ENCODE peak calls at places on chromosome 15, in five cellular contexts. T, Z, W, S and Q are unnamed samples.

GRCh38 chr15:78208341-78208844 is 26.0 kb downstream of the ACSBG1 start:
- DNase-seq in W (peak; percentile 29), Z (no peak), S (no peak), T (no peak), Q (no peak)

GRCh38 chr15:90955911-90956310 is 1.2 kb downstream of the RCCD1 start:
- DNase-seq in T (no peak), S (no peak), W (no peak), Z (no peak), Q (no peak)

GRCh38 chr15:31469801-31470545 is 143.3 kb downstream of the KLF13 start:
- DNase-seq in W (no peak), T (no peak), Z (no peak), S (no peak), Q (no peak)

GRCh38 chr15:38688761-38689160 is 124.1 kb upstream of the RASGRP1 start:
- DNase-seq in T (no peak), W (peak; percentile 66), S (no peak), Z (no peak), Q (peak; percentile 49)

GRCh38 chr15:70856884-70857546 is 3.1 kb upstream of the LARP6 start:
- DNase-seq in Z (peak; percentile 96), T (peak; percentile 91), S (peak; percentile 96), W (no peak), Q (peak; percentile 96)

GRCh38 chr15:39110336-39110735 is 470.5 kb upstream of the THBS1 start:
- DNase-seq in W (no peak), T (no peak), Z (peak; percentile 62), S (no peak), Q (no peak)

GRCh38 chr15:39784125-39784524 is 1.5 kb upstream of the FSIP1 start:
- DNase-seq in T (no peak), S (no peak), Z (peak; percentile 28), W (no peak), Q (peak; percentile 50)

GRCh38 chr15:35674873-35675781 is 129.2 kb upstream of the DPH6 start:
- DNase-seq in T (no peak), Z (peak; percentile 58), W (no peak), S (peak; percentile 28), Q (no peak)

GRCh38 chr15:37819191-37819590 is 115.2 kb upstream of the TMCO5A start:
- DNase-seq in S (no peak), T (no peak), W (no peak), Z (peak; percentile 53), Q (peak; percentile 15)

GRCh38 chr15:29558261-29558660 is 264.0 kb downstream of the TJP1 start:
- DNase-seq in Z (no peak), T (no peak), S (no peak), W (no peak), Q (no peak)

GRCh38 chr15:33021806-33022389 is 172.6 kb downstream of the FMN1 start:
- DNase-seq in W (no peak), Z (peak; percentile 57), T (no peak), S (peak; percentile 33), Q (peak; percentile 69)

GRCh38 chr15:37096878-37097568 is 3.3 kb downstream of the MEIS2 start:
- DNase-seq in S (no peak), Z (no peak), W (no peak), T (no peak), Q (no peak)

GRCh38 chr15:78059110-78059839 is 18.2 kb downstream of the TBC1D2B start:
- DNase-seq in S (no peak), Z (no peak), W (no peak), T (no peak), Q (peak; percentile 63)

GRCh38 chr15:42511010-42511396 is 15.6 kb downstream of the SNAP23 start:
- DNase-seq in S (no peak), T (no peak), Z (peak; percentile 63), W (no peak), Q (peak; percentile 39)

GRCh38 chr15:62625421-62626033 is 417.0 kb upstream of the TPM1 start:
- DNase-seq in T (no peak), W (no peak), Z (no peak), S (no peak), Q (no peak)

GRCh38 chr15:85454403-85454802 is 74.0 kb downstream of the AKAP13 start:
- DNase-seq in S (no peak), Z (no peak), W (no peak), T (no peak), Q (peak; percentile 41)

GRCh38 chr15:96344706-96345559 is 14.4 kb downstream of the NR2F2 start:
- DNase-seq in Z (peak; percentile 9), W (no peak), T (peak; percentile 64), S (no peak), Q (no peak)

GRCh38 chr15:64503640-64504039 is 43.3 kb downstream of the ZNF609 start:
- DNase-seq in Z (no peak), S (no peak), T (no peak), W (no peak), Q (no peak)

GRCh38 chr15:80706161-80706560 is 11.1 kb downstream of the ABHD17C start:
- DNase-seq in S (no peak), T (no peak), Z (no peak), W (no peak), Q (no peak)

GRCh38 chr15:68150186-68150585 is 54.9 kb downstream of the CALML4 start:
- DNase-seq in S (no peak), Z (no peak), T (no peak), W (no peak), Q (no peak)

GRCh38 chr15:42166225-42166940 is 9.9 kb upstream of the PLA2G4F start:
- DNase-seq in T (no peak), Z (no peak), S (no peak), W (no peak), Q (no peak)

GRCh38 chr15:49881866-49882265 is 237.2 kb downstream of the ATP8B4 start:
- DNase-seq in S (no peak), Z (no peak), T (no peak), W (no peak), Q (no peak)

GRCh38 chr15:38049876-38050275 is 115.4 kb downstream of the TMCO5A start:
- DNase-seq in T (no peak), W (no peak), S (no peak), Z (no peak), Q (peak; percentile 82)

GRCh38 chr15:37019479-37020433 is 80.6 kb downstream of the MEIS2 start:
- DNase-seq in S (no peak), W (no peak), Z (peak; percentile 43), T (no peak), Q (peak; percentile 49)

GRCh38 chr15:78072080-78072892 is 5.2 kb downstream of the TBC1D2B start:
- DNase-seq in S (peak; percentile 68), W (no peak), Z (peak; percentile 89), T (peak; percentile 81), Q (peak; percentile 21)

GRCh38 chr15:58393196-58393790 is 38.5 kb upstream of the LIPC start:
- DNase-seq in S (no peak), T (no peak), W (no peak), Z (no peak), Q (no peak)

GRCh38 chr15:99268431-99268830 is 17.1 kb downstream of the LRRC28 start:
- DNase-seq in Z (no peak), W (no peak), T (no peak), S (no peak), Q (no peak)

GRCh38 chr15:53837263-53837662 is 77.8 kb upstream of the WDR72 start:
- DNase-seq in W (no peak), Z (no peak), S (no peak), T (no peak), Q (peak; percentile 37)

GRCh38 chr15:69253156-69253555 is 45.6 kb upstream of the PAQR5 start:
- DNase-seq in Z (peak; percentile 80), T (no peak), W (no peak), S (no peak), Q (peak; percentile 90)

GRCh38 chr15:29566914-29567313 is 255.4 kb downstream of the TJP1 start:
- DNase-seq in T (no peak), Z (no peak), W (no peak), S (no peak), Q (no peak)

GRCh38 chr15:42338500-42338899 is 20.8 kb upstream of the CAPN3 start:
- DNase-seq in W (no peak), T (no peak), S (no peak), Z (no peak), Q (no peak)

DNA sequence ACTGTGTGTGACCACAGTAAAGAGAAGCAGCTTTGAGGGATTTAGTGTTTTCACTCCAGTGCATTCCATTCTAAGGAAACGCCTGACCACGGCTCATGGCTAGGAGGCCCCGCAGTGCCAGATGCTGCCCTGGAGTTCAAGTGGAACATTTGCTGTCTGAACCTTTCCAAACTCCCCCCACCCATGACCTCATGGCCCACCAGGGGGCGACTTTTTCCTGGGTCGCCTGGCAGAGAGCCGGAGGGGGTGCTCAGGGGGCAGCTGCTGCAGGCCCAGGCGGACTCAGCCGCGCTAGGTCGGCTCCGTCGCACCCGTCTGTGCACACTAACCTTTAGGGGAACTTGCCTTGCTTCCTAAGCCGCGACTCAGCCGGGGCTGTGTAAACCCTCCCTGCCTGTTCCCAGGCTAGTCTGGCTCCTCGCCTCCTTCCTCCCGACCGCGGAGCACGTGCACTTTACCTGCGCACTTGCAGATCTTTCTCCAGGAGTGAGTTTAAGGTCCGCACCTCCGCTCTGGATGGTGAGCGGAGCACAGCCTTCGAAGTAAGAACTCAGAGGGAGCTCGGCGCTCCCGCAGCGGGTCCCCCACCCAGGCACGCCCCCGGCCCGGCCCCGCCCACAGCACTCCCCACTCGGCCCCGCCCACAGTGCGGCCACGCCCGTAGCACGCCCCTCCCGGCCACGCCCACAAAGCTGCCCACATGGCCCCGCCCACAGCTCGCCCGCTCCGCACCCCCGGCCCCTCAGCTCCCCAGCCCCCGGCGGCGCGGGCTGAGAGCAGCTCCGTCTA is at the start of gene OCA2:
- DNase-seq in Z (no peak), S (no peak), T (peak; percentile 63), W (peak; percentile 63), Q (no peak)
- H3K4me3 ChIP-seq in Z (peak within 1 kb of the TSS; percentile 26), S (no peak within 1 kb of the TSS), T (peak within 1 kb of the TSS; percentile 8), W (no peak within 1 kb of the TSS), Q (no peak within 1 kb of the TSS)

GRCh38 chr15:74320358-74321247 is 46.8 kb downstream of the CYP11A1 start:
- DNase-seq in T (no peak), Z (peak; percentile 54), W (peak; percentile 74), S (peak; percentile 76), Q (no peak)
- TF ChIP-seq CTCF in T (peak; percentile 41), Z (peak; percentile 92), W (no peak), S (peak; percentile 29), Q (peak; percentile 57)

GRCh38 chr15:28104326-28104725 is 5.2 kb upstream of the OCA2 start:
- DNase-seq in S (no peak), Z (no peak), T (peak; percentile 49), W (no peak), Q (no peak)
- H3K27me3 ChIP-seq in S (no peaks in the 10 kb centered on the region), Z (no peaks in the 10 kb centered on the region), T (peaks cover 9% of the 10 kb centered on the region), W (peaks cover 9% of the 10 kb centered on the region), Q (no peaks in the 10 kb centered on the region)

DNA sequence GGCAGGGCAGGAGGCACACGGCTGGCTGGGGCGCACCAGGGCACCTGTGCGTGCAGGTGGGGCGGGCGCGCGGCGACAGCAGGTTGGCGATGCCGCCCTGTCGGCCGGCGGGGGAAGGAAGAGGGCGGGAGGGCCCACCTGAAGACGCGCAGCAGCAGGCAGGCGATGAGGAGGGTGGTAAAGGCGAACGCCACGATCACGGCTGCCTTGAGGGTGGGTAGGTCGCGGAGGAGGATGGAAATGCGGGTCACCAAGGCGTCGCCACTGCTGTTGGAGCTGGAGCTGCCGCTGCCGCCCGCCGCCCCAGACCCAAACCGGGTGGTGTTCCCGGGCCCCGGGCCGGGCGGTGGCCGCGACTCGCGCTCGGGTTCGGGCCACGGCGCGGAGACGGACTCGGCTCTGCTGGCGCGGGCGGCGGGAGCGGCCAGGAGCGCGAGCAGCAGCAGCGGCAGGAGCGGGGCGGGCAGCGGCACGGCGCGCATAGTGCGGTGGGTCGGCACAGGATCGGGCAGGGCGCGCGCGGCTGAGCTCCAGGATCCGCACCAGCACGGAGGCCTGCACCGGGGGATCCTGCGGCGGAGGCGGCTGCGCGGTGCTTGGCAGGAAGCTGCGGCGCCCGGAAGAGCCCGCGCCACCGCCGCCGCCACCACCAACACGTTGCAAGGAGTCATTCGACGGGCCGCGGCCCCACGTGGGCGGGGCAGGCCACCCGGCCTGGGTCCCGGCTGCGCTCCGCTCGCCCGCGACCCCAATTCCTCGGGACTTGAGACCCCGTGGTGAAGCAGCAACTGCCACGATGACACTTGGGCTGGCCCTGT is at the start of gene FAM174B:
- DNase-seq in T (peak; percentile 72), Z (no peak), S (no peak), W (peak; percentile 53), Q (no peak)
- H3K4me3 ChIP-seq in T (peak within 1 kb of the TSS; percentile 72), Z (peak within 1 kb of the TSS; percentile 53), S (peak within 1 kb of the TSS; percentile 56), W (peak within 1 kb of the TSS; percentile 20), Q (peak within 1 kb of the TSS; percentile 48)